ENCODE peak calls at places on chromosomes 11 and 22, in four cellular contexts. One of them, this sample, is unnamed.

GRCh38 chr11:64919627-64920026 is 2.6 kb upstream of the ATG2A start:
- DNase-seq in choroid plexus epithelial cell: no peak
- DNase-seq in progenitor cell of endocrine pancreas: no peak
- DNase-seq in prostate gland: no peak
- DNase-seq in this sample: no peak

GRCh38 chr11:125070699-125071254 is 7.7 kb downstream of the SLC37A2 start:
- DNase-seq in progenitor cell of endocrine pancreas: no peak
- DNase-seq in prostate gland: no peak
- DNase-seq in choroid plexus epithelial cell: peak
- DNase-seq in this sample: no peak

GRCh38 chr22:23673826-23674690 is 16.8 kb upstream of the RGL4 start:
- DNase-seq in progenitor cell of endocrine pancreas: no peak
- DNase-seq in prostate gland: no peak
- DNase-seq in choroid plexus epithelial cell: peak
- DNase-seq in this sample: no peak

GRCh38 chr11:71115770-71116434 is 136.5 kb downstream of the SHANK2 start:
- DNase-seq in choroid plexus epithelial cell: no peak
- DNase-seq in progenitor cell of endocrine pancreas: no peak
- DNase-seq in prostate gland: no peak
- DNase-seq in this sample: no peak

GRCh38 chr22:30474683-30475424 is 3.0 kb upstream of the SEC14L3 start:
- DNase-seq in progenitor cell of endocrine pancreas: no peak
- DNase-seq in choroid plexus epithelial cell: peak
- DNase-seq in prostate gland: no peak
- DNase-seq in this sample: no peak

GRCh38 chr11:69950120-69950519 is 128.0 kb upstream of the ANO1 start:
- DNase-seq in choroid plexus epithelial cell: peak
- DNase-seq in prostate gland: no peak
- DNase-seq in progenitor cell of endocrine pancreas: no peak
- DNase-seq in this sample: no peak

GRCh38 chr11:99135508-99135907 is 114.8 kb downstream of the CNTN5 start:
- DNase-seq in progenitor cell of endocrine pancreas: no peak
- DNase-seq in choroid plexus epithelial cell: no peak
- DNase-seq in prostate gland: no peak
- DNase-seq in this sample: no peak

GRCh38 chr22:40764743-40765441 is 54.3 kb downstream of the SLC25A17 start:
- DNase-seq in prostate gland: no peak
- DNase-seq in choroid plexus epithelial cell: peak
- DNase-seq in progenitor cell of endocrine pancreas: no peak
- DNase-seq in this sample: peak

GRCh38 chr11:84673753-84674152 is 953.4 kb downstream of the DLG2 start:
- DNase-seq in prostate gland: no peak
- DNase-seq in choroid plexus epithelial cell: peak
- DNase-seq in progenitor cell of endocrine pancreas: no peak
- DNase-seq in this sample: no peak

GRCh38 chr11:110463153-110463552 is 33.4 kb downstream of the FDX1 start:
- DNase-seq in choroid plexus epithelial cell: peak
- DNase-seq in prostate gland: no peak
- DNase-seq in progenitor cell of endocrine pancreas: no peak
- DNase-seq in this sample: no peak
- TF ChIP-seq CTCF in choroid plexus epithelial cell: peak
- TF ChIP-seq CTCF in prostate gland: no peak
- TF ChIP-seq CTCF in progenitor cell of endocrine pancreas: peak
- TF ChIP-seq CTCF in this sample: no peak

GRCh38 chr11:993141-993540 is 43.4 kb downstream of the MUC6 start:
- DNase-seq in choroid plexus epithelial cell: no peak
- DNase-seq in prostate gland: no peak
- DNase-seq in progenitor cell of endocrine pancreas: no peak
- DNase-seq in this sample: no peak
- TF ChIP-seq CTCF in choroid plexus epithelial cell: no peak
- TF ChIP-seq CTCF in prostate gland: no peak
- TF ChIP-seq CTCF in progenitor cell of endocrine pancreas: no peak
- TF ChIP-seq CTCF in this sample: no peak

DNA sequence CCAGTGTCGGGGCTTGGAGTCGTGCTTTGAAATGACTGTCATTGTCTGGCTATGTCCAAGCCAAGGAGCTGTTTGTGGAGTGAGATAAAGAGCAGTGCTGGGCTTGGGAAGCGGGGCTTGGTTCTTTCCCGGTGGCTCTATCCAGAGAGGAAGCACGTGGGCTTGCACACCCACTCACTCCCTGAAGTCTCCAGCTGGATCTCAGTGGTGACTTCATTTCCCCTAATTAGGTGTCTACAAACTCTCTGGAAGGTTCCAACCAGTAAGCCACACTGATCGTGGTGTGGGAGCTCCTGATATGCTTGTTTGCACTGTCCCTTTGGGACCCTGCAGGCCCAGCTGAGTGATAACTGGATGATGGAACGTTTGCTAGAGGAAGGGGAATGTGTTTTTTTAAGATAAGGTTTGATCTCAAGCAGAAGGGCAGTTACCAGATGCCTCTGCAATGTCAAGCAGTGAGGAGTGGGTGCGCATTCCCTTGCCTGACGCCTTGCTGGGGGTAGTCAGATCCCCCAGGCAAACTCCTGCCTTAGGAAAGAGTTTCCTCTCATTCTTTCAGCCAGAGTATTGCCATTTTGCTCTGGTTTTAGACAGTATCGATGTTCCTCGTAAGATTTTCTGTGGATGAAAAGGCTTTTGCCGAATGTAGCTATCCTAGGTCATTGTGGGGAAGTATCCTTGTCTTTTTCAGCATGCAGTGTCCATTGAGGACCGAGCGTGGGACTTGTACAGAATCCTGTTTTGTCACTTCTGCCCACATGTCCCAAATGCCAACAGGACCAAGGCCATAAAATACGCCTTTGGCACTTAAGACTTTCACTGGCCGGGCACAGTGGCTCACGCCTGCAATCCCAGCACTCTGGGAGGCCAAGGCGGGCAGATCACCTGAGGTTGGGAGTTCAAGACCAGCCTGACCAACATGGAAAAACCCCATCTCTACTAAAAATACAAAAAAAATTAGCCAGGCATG is 90.9 kb downstream of the MICAL2 start:
- DNase-seq in progenitor cell of endocrine pancreas: no peak
- DNase-seq in prostate gland: no peak
- DNase-seq in choroid plexus epithelial cell: peak
- DNase-seq in this sample: no peak
- TF ChIP-seq CTCF in progenitor cell of endocrine pancreas: no peak
- TF ChIP-seq CTCF in prostate gland: no peak
- TF ChIP-seq CTCF in choroid plexus epithelial cell: no peak
- TF ChIP-seq CTCF in this sample: no peak

GRCh38 chr22:39729141-39729934 is 158.8 kb downstream of the CACNA1I start:
- DNase-seq in progenitor cell of endocrine pancreas: no peak
- DNase-seq in prostate gland: no peak
- DNase-seq in choroid plexus epithelial cell: no peak
- DNase-seq in this sample: no peak

GRCh38 chr22:39732625-39733024 is 160.9 kb downstream of the ENTHD1 start:
- DNase-seq in progenitor cell of endocrine pancreas: no peak
- DNase-seq in choroid plexus epithelial cell: no peak
- DNase-seq in prostate gland: no peak
- DNase-seq in this sample: no peak

GRCh38 chr22:39733191-39733590 is 160.4 kb downstream of the ENTHD1 start:
- DNase-seq in prostate gland: no peak
- DNase-seq in choroid plexus epithelial cell: no peak
- DNase-seq in progenitor cell of endocrine pancreas: no peak
- DNase-seq in this sample: no peak

GRCh38 chr22:39731481-39731880 is 160.9 kb downstream of the CACNA1I start:
- DNase-seq in prostate gland: no peak
- DNase-seq in progenitor cell of endocrine pancreas: no peak
- DNase-seq in choroid plexus epithelial cell: no peak
- DNase-seq in this sample: no peak

DNA sequence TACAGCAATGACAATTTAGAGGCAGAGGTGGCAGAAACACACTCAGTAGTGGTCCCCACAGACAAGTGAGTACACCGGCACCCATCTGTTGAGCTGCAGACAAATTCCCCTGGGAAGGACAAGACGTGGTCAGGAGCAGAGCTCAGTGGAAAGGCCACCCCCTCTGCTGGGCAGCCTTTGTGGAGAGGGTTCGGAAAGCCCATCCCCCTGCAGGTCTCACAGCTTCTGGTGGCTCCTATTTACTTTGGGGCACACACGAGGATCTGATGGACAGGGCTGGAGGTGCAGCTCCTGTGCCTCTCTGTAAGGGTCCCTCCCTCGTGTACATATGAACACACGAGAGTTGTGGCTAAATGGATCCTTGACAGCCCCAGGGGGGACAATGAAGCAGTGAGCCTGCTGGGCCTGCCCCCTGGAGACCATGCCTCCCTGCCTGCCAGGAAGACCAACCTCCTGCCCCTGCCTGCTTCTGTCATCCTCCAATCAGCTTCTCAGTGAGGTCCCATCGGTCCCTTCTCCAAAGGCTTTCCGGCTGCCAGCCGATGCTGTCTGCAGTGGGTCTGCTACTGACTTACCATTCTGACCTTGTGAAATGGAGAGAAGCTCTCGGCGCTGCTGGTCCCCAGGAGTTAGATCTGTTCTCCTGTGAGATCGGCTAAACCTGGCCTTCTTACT is 161.5 kb downstream of the CACNA1I start:
- DNase-seq in choroid plexus epithelial cell: no peak
- DNase-seq in progenitor cell of endocrine pancreas: no peak
- DNase-seq in prostate gland: no peak
- DNase-seq in this sample: no peak
- TF ChIP-seq CTCF in choroid plexus epithelial cell: no peak
- TF ChIP-seq CTCF in progenitor cell of endocrine pancreas: no peak
- TF ChIP-seq CTCF in prostate gland: no peak
- TF ChIP-seq CTCF in this sample: no peak

This sample was measured in CD4-positive, alpha-beta T cell.